ENCODE peak calls at places on chromosome 10, in six cellular contexts. One of them, this sample, is unnamed.

GRCh38 chr10:130138479-130138866 is 2.3 kb downstream of the GLRX3 start:
- DNase-seq in brain microvascular endothelial cell: peak
- DNase-seq in psoas muscle: no peak
- DNase-seq in adrenal gland: peak
- DNase-seq in mammary epithelial cell: peak
- DNase-seq in cardiac muscle cell: no peak
- DNase-seq in this sample: peak

GRCh38 chr10:27157150-27157549 is 2.0 kb downstream of the MASTL start:
- DNase-seq in brain microvascular endothelial cell: no peak
- DNase-seq in psoas muscle: no peak
- DNase-seq in adrenal gland: no peak
- DNase-seq in mammary epithelial cell: no peak
- DNase-seq in cardiac muscle cell: no peak
- DNase-seq in this sample: peak

GRCh38 chr10:124486635-124487034 is 25.0 kb downstream of the LHPP start:
- DNase-seq in brain microvascular endothelial cell: no peak
- DNase-seq in psoas muscle: peak
- DNase-seq in adrenal gland: no peak
- DNase-seq in mammary epithelial cell: no peak
- DNase-seq in cardiac muscle cell: no peak
- DNase-seq in this sample: no peak

GRCh38 chr10:56646712-56647111 is 285.7 kb upstream of the ZWINT start:
- DNase-seq in brain microvascular endothelial cell: no peak
- DNase-seq in psoas muscle: no peak
- DNase-seq in adrenal gland: no peak
- DNase-seq in mammary epithelial cell: no peak
- DNase-seq in cardiac muscle cell: no peak
- DNase-seq in this sample: no peak

GRCh38 chr10:13349776-13350274 is 1.7 kb upstream of the SEPHS1 start:
- DNase-seq in brain microvascular endothelial cell: peak
- DNase-seq in psoas muscle: peak
- DNase-seq in adrenal gland: peak
- DNase-seq in mammary epithelial cell: peak
- DNase-seq in cardiac muscle cell: peak
- DNase-seq in this sample: peak

GRCh38 chr10:132412316-132413192 is 15.6 kb downstream of the PWWP2B start:
- DNase-seq in brain microvascular endothelial cell: no peak
- DNase-seq in psoas muscle: peak
- DNase-seq in adrenal gland: peak
- DNase-seq in mammary epithelial cell: no peak
- DNase-seq in cardiac muscle cell: no peak
- DNase-seq in this sample: no peak

GRCh38 chr10:60490013-60490412 is 100.3 kb upstream of the ANK3 start:
- DNase-seq in brain microvascular endothelial cell: peak
- DNase-seq in psoas muscle: no peak
- DNase-seq in adrenal gland: no peak
- DNase-seq in mammary epithelial cell: no peak
- DNase-seq in cardiac muscle cell: no peak
- DNase-seq in this sample: no peak

GRCh38 chr10:14186245-14186644 is 144.5 kb downstream of the FRMD4A start:
- DNase-seq in brain microvascular endothelial cell: peak
- DNase-seq in psoas muscle: no peak
- DNase-seq in adrenal gland: no peak
- DNase-seq in mammary epithelial cell: no peak
- DNase-seq in cardiac muscle cell: no peak
- DNase-seq in this sample: no peak

GRCh38 chr10:33521904-33522303 is 187.4 kb upstream of the NRP1 start:
- DNase-seq in brain microvascular endothelial cell: no peak
- DNase-seq in psoas muscle: no peak
- DNase-seq in adrenal gland: no peak
- DNase-seq in mammary epithelial cell: no peak
- DNase-seq in cardiac muscle cell: no peak
- DNase-seq in this sample: no peak

GRCh38 chr10:3399756-3400155 is 227.2 kb upstream of the PITRM1 start:
- DNase-seq in brain microvascular endothelial cell: no peak
- DNase-seq in psoas muscle: no peak
- DNase-seq in adrenal gland: no peak
- DNase-seq in mammary epithelial cell: no peak
- DNase-seq in cardiac muscle cell: no peak
- DNase-seq in this sample: no peak

GRCh38 chr10:117350905-117351304 is 24.3 kb downstream of the PDZD8 start:
- DNase-seq in brain microvascular endothelial cell: no peak
- DNase-seq in psoas muscle: no peak
- DNase-seq in adrenal gland: no peak
- DNase-seq in mammary epithelial cell: no peak
- DNase-seq in cardiac muscle cell: no peak
- DNase-seq in this sample: no peak

GRCh38 chr10:132638130-132638515 is 100.5 kb downstream of the INPP5A start:
- DNase-seq in brain microvascular endothelial cell: no peak
- DNase-seq in psoas muscle: peak
- DNase-seq in adrenal gland: peak
- DNase-seq in mammary epithelial cell: no peak
- DNase-seq in cardiac muscle cell: no peak
- DNase-seq in this sample: no peak

GRCh38 chr10:132110713-132111112 is 45.0 kb downstream of the JAKMIP3 start:
- DNase-seq in brain microvascular endothelial cell: no peak
- DNase-seq in psoas muscle: no peak
- DNase-seq in adrenal gland: peak
- DNase-seq in mammary epithelial cell: no peak
- DNase-seq in cardiac muscle cell: no peak
- DNase-seq in this sample: no peak

GRCh38 chr10:47261121-47261520 is 38.9 kb upstream of the GDF10 start:
- DNase-seq in brain microvascular endothelial cell: no peak
- DNase-seq in psoas muscle: no peak
- DNase-seq in adrenal gland: no peak
- DNase-seq in mammary epithelial cell: no peak
- DNase-seq in cardiac muscle cell: no peak
- DNase-seq in this sample: no peak

GRCh38 chr10:88489107-88489506 is 94.0 kb downstream of the RNLS start:
- DNase-seq in brain microvascular endothelial cell: no peak
- DNase-seq in psoas muscle: no peak
- DNase-seq in adrenal gland: no peak
- DNase-seq in mammary epithelial cell: no peak
- DNase-seq in cardiac muscle cell: no peak
- DNase-seq in this sample: no peak

GRCh38 chr10:114879541-114880158 is 58.1 kb downstream of the FHIP2A start:
- DNase-seq in brain microvascular endothelial cell: no peak
- DNase-seq in psoas muscle: no peak
- DNase-seq in adrenal gland: no peak
- DNase-seq in mammary epithelial cell: no peak
- DNase-seq in cardiac muscle cell: peak
- DNase-seq in this sample: peak

GRCh38 chr10:4034907-4035581 is 250.0 kb upstream of the KLF6 start:
- DNase-seq in brain microvascular endothelial cell: peak
- DNase-seq in psoas muscle: no peak
- DNase-seq in adrenal gland: no peak
- DNase-seq in mammary epithelial cell: no peak
- DNase-seq in cardiac muscle cell: no peak
- DNase-seq in this sample: no peak

GRCh38 chr10:121501796-121502195 is 96.4 kb downstream of the FGFR2 start:
- DNase-seq in brain microvascular endothelial cell: no peak
- DNase-seq in psoas muscle: no peak
- DNase-seq in adrenal gland: no peak
- DNase-seq in mammary epithelial cell: no peak
- DNase-seq in cardiac muscle cell: no peak
- DNase-seq in this sample: no peak

GRCh38 chr10:23556727-23557440 is 118.0 kb downstream of the OTUD1 start:
- DNase-seq in brain microvascular endothelial cell: peak
- DNase-seq in psoas muscle: no peak
- DNase-seq in adrenal gland: no peak
- DNase-seq in mammary epithelial cell: peak
- DNase-seq in cardiac muscle cell: no peak
- DNase-seq in this sample: peak

GRCh38 chr10:113148899-113149298 is 198.9 kb downstream of the TCF7L2 start:
- DNase-seq in brain microvascular endothelial cell: no peak
- DNase-seq in psoas muscle: no peak
- DNase-seq in adrenal gland: no peak
- DNase-seq in mammary epithelial cell: no peak
- DNase-seq in cardiac muscle cell: no peak
- DNase-seq in this sample: no peak

GRCh38 chr10:104376784-104377300 is 23.2 kb downstream of the CFAP58 start:
- DNase-seq in brain microvascular endothelial cell: no peak
- DNase-seq in psoas muscle: no peak
- DNase-seq in adrenal gland: no peak
- DNase-seq in mammary epithelial cell: no peak
- DNase-seq in cardiac muscle cell: no peak
- DNase-seq in this sample: no peak

GRCh38 chr10:96497391-96497790 is 16.3 kb downstream of the TLL2 start:
- DNase-seq in brain microvascular endothelial cell: no peak
- DNase-seq in psoas muscle: no peak
- DNase-seq in adrenal gland: no peak
- DNase-seq in mammary epithelial cell: no peak
- DNase-seq in cardiac muscle cell: no peak
- DNase-seq in this sample: no peak

GRCh38 chr10:4546500-4546899 is 279.5 kb upstream of the AKR1E2 start:
- DNase-seq in brain microvascular endothelial cell: peak
- DNase-seq in psoas muscle: no peak
- DNase-seq in adrenal gland: no peak
- DNase-seq in mammary epithelial cell: peak
- DNase-seq in cardiac muscle cell: no peak
- DNase-seq in this sample: peak

GRCh38 chr10:130282492-130283233 is 146.5 kb downstream of the GLRX3 start:
- DNase-seq in brain microvascular endothelial cell: no peak
- DNase-seq in psoas muscle: no peak
- DNase-seq in adrenal gland: no peak
- DNase-seq in mammary epithelial cell: no peak
- DNase-seq in cardiac muscle cell: no peak
- DNase-seq in this sample: no peak

GRCh38 chr10:21315321-21316220 is 209.9 kb downstream of the SKIDA1 start:
- DNase-seq in brain microvascular endothelial cell: peak
- DNase-seq in psoas muscle: peak
- DNase-seq in adrenal gland: peak
- DNase-seq in mammary epithelial cell: peak
- DNase-seq in cardiac muscle cell: peak
- DNase-seq in this sample: peak

GRCh38 chr10:6917125-6917524 is 337.0 kb upstream of the PRKCQ start:
- DNase-seq in brain microvascular endothelial cell: no peak
- DNase-seq in psoas muscle: no peak
- DNase-seq in adrenal gland: peak
- DNase-seq in mammary epithelial cell: no peak
- DNase-seq in cardiac muscle cell: no peak
- DNase-seq in this sample: peak

GRCh38 chr10:96740579-96741281 is 20.4 kb upstream of the PIK3AP1 start:
- DNase-seq in brain microvascular endothelial cell: no peak
- DNase-seq in psoas muscle: peak
- DNase-seq in adrenal gland: peak
- DNase-seq in mammary epithelial cell: no peak
- DNase-seq in cardiac muscle cell: no peak
- DNase-seq in this sample: no peak

GRCh38 chr10:72564596-72564995 is 61.3 kb downstream of the MICU1 start:
- DNase-seq in brain microvascular endothelial cell: peak
- DNase-seq in psoas muscle: no peak
- DNase-seq in adrenal gland: no peak
- DNase-seq in mammary epithelial cell: peak
- DNase-seq in cardiac muscle cell: no peak
- DNase-seq in this sample: peak

GRCh38 chr10:28326516-28327493 is 23.9 kb upstream of the MPP7 start:
- DNase-seq in brain microvascular endothelial cell: peak
- DNase-seq in psoas muscle: peak
- DNase-seq in adrenal gland: peak
- DNase-seq in mammary epithelial cell: peak
- DNase-seq in cardiac muscle cell: peak
- DNase-seq in this sample: peak

DNA sequence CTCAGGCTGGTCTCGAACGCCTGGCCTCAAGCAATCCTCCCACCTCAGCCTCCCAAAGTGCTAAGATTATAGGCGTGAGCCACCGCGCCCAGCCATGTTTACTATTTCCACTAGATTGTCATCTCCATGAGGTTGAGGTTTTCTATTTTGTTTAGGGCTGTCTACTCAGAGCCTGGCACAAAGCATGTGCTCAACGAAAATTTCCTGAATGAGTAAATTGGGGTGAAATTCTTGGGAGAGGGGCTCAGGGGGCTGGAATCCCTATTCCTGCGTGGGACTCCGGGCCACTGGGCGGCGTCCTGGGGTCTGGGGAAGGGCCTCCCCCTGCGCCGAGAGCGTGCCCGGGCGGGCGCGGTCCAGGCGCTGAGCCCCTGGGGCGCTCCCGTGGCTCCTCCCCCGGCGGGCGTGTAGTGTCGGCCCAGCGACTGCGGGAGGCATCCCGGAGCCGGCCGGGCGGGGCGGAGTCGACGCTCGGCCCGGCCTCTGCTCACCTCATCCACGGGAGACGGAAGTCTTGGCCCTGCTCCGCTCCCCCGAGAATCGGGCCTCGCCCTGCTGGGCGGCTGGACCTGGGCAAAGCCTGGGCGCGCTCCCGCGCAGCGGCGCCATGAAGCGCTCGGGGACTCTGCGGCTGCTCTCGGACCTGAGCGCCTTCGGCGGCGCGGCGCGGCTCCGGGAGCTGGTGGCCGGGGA is at the start of gene HPS6:
- DNase-seq in brain microvascular endothelial cell: peak
- DNase-seq in psoas muscle: peak
- DNase-seq in adrenal gland: peak
- DNase-seq in mammary epithelial cell: peak
- DNase-seq in cardiac muscle cell: peak
- DNase-seq in this sample: peak
- TF ChIP-seq CTCF in brain microvascular endothelial cell: no peak
- TF ChIP-seq CTCF in psoas muscle: peak
- TF ChIP-seq CTCF in adrenal gland: no peak
- TF ChIP-seq CTCF in mammary epithelial cell: no peak
- TF ChIP-seq CTCF in cardiac muscle cell: peak
- TF ChIP-seq CTCF in this sample: no peak

GRCh38 chr10:1047937-1048336 is 982 bp downstream of the IDI1 start:
- DNase-seq in brain microvascular endothelial cell: no peak
- DNase-seq in psoas muscle: no peak
- DNase-seq in adrenal gland: peak
- DNase-seq in mammary epithelial cell: no peak
- DNase-seq in cardiac muscle cell: no peak
- DNase-seq in this sample: peak
- H3K4me3 ChIP-seq in brain microvascular endothelial cell: peak
- H3K4me3 ChIP-seq in psoas muscle: peak
- H3K4me3 ChIP-seq in adrenal gland: no peak
- H3K4me3 ChIP-seq in mammary epithelial cell: peak
- H3K4me3 ChIP-seq in cardiac muscle cell: peak
- H3K4me3 ChIP-seq in this sample: peak

GRCh38 chr10:49176310-49177268 is 11.6 kb downstream of the TMEM273 start:
- DNase-seq in brain microvascular endothelial cell: no peak
- DNase-seq in psoas muscle: peak
- DNase-seq in adrenal gland: no peak
- DNase-seq in mammary epithelial cell: no peak
- DNase-seq in cardiac muscle cell: no peak
- DNase-seq in this sample: no peak
- TF ChIP-seq CTCF in brain microvascular endothelial cell: peak
- TF ChIP-seq CTCF in psoas muscle: no peak
- TF ChIP-seq CTCF in adrenal gland: no peak
- TF ChIP-seq CTCF in mammary epithelial cell: no peak
- TF ChIP-seq CTCF in cardiac muscle cell: no peak
- TF ChIP-seq CTCF in this sample: no peak

GRCh38 chr10:49361735-49362568 is 33.9 kb downstream of the DRGX start:
- DNase-seq in brain microvascular endothelial cell: no peak
- DNase-seq in psoas muscle: no peak
- DNase-seq in adrenal gland: no peak
- DNase-seq in mammary epithelial cell: no peak
- DNase-seq in cardiac muscle cell: no peak
- DNase-seq in this sample: no peak
- H3K4me3 ChIP-seq in brain microvascular endothelial cell: no peak
- H3K4me3 ChIP-seq in psoas muscle: no peak
- H3K4me3 ChIP-seq in adrenal gland: no peak
- H3K4me3 ChIP-seq in mammary epithelial cell: no peak
- H3K4me3 ChIP-seq in cardiac muscle cell: no peak
- H3K4me3 ChIP-seq in this sample: no peak

GRCh38 chr10:94076325-94076841 is 82.7 kb downstream of the PLCE1 start:
- DNase-seq in brain microvascular endothelial cell: peak
- DNase-seq in psoas muscle: no peak
- DNase-seq in adrenal gland: no peak
- DNase-seq in mammary epithelial cell: no peak
- DNase-seq in cardiac muscle cell: no peak
- DNase-seq in this sample: peak
- TF ChIP-seq CTCF in brain microvascular endothelial cell: peak
- TF ChIP-seq CTCF in psoas muscle: peak
- TF ChIP-seq CTCF in adrenal gland: peak
- TF ChIP-seq CTCF in mammary epithelial cell: no peak
- TF ChIP-seq CTCF in cardiac muscle cell: peak
- TF ChIP-seq CTCF in this sample: peak

This sample was measured in foreskin fibroblast.